ENCODE peak calls at places on chromosome X, in eight cellular contexts. M, D, K, H, V, C, L and T are unnamed samples.

GRCh38 chrX:96182366-96182765 is 502.3 kb upstream of the DIAPH2 start:
- DNase-seq in K (no peak), D (peak; percentile 35), C (no peak), L (peak; percentile 75), H (peak; percentile 48), M (no peak), V (peak; percentile 15), T (no peak)

GRCh38 chrX:21721175-21721574 is 36.7 kb downstream of the SMPX start:
- DNase-seq in V (peak; percentile 38), H (no peak), M (no peak), K (no peak), D (no peak), C (no peak), L (no peak), T (no peak)

GRCh38 chrX:87727615-87728014 is 210.0 kb downstream of the KLHL4 start:
- DNase-seq in M (no peak), C (no peak), D (no peak), H (no peak), K (no peak), V (no peak), L (no peak), T (no peak)

GRCh38 chrX:120251471-120252011 is 929 bp downstream of the ZBTB33 start:
- DNase-seq in C (no peak), V (peak; percentile 18), M (peak; percentile 12), H (peak; percentile 33), K (no peak), D (peak; percentile 49), L (peak; percentile 18), T (no peak)

GRCh38 chrX:69285881-69286545 is 120.8 kb upstream of the PJA1 start:
- DNase-seq in M (no peak), C (peak; percentile 0), D (peak; percentile 24), L (peak; percentile 37), H (peak; percentile 74), K (peak; percentile 56), V (no peak), T (no peak)

GRCh38 chrX:19698125-19698524 is 182.8 kb upstream of the MAP3K15 start:
- DNase-seq in C (no peak), V (peak; percentile 50), D (peak; percentile 53), L (peak; percentile 62), K (no peak), M (peak; percentile 67), H (no peak), T (no peak)

GRCh38 chrX:130091976-130092522 is 18.2 kb downstream of the ELF4 start:
- DNase-seq in L (no peak), V (no peak), H (peak; percentile 32), D (no peak), M (no peak), C (no peak), K (no peak), T (no peak)

GRCh38 chrX:109818921-109819320 is 85.9 kb upstream of the ACSL4 start:
- DNase-seq in H (no peak), D (no peak), K (no peak), L (peak; percentile 11), C (no peak), V (no peak), M (peak; percentile 18), T (no peak)

GRCh38 chrX:102712216-102712966 is at the start of gene GPRASP2:
- DNase-seq in K (peak; percentile 57), D (peak; percentile 23), M (peak; percentile 4), V (no peak), H (peak; percentile 48), C (no peak), L (no peak), T (no peak)

GRCh38 chrX:144683247-144683646 is 564.1 kb upstream of the SPANXN1 start:
- DNase-seq in K (no peak), L (no peak), H (no peak), M (no peak), D (no peak), C (no peak), V (no peak), T (no peak)

GRCh38 chrX:112341598-112341997 is 259.0 kb upstream of the TRPC5 start:
- DNase-seq in H (no peak), C (no peak), M (peak; percentile 49), D (peak; percentile 8), V (peak; percentile 83), L (no peak), K (no peak), T (no peak)

GRCh38 chrX:94751611-94752010 is 1077.6 kb downstream of the FAM133A start:
- DNase-seq in K (peak; percentile 1), D (no peak), V (no peak), C (no peak), H (no peak), M (no peak), L (no peak), T (no peak)

GRCh38 chrX:49184294-49185061 is 1.7 kb downstream of the PRICKLE3 start:
- DNase-seq in K (peak; percentile 87), C (peak; percentile 86), H (peak; percentile 93), D (peak; percentile 93), V (peak; percentile 83), M (peak; percentile 63), L (peak; percentile 89), T (no peak)

GRCh38 chrX:69163936-69164741 is 1.1 kb downstream of the PJA1 start:
- DNase-seq in H (peak; percentile 51), D (peak; percentile 19), L (no peak), C (no peak), M (no peak), V (no peak), K (no peak), T (no peak)

GRCh38 chrX:13380230-13380629 is 60.4 kb upstream of the ATXN3L start:
- DNase-seq in K (no peak), L (peak; percentile 25), H (no peak), V (peak; percentile 69), M (peak; percentile 75), D (peak; percentile 19), C (no peak), T (no peak)

GRCh38 chrX:151004085-151004484 is 20.9 kb downstream of the HMGB3 start:
- DNase-seq in V (peak; percentile 2), M (no peak), L (no peak), H (no peak), C (no peak), K (no peak), D (peak; percentile 1), T (no peak)

GRCh38 chrX:17738002-17738713 is 865 bp downstream of the SCML1 start:
- DNase-seq in C (no peak), K (peak; percentile 14), M (peak; percentile 41), L (peak; percentile 12), H (peak; percentile 40), D (peak; percentile 51), V (peak; percentile 24), T (no peak)

GRCh38 chrX:71154641-71155040 is 10.0 kb downstream of the NLGN3 start:
- DNase-seq in K (no peak), D (no peak), M (no peak), V (no peak), L (no peak), C (no peak), H (no peak), T (no peak)
- H3K27ac ChIP-seq in K (no peak overlapping the region), D (no peak overlapping the region), M (no peak overlapping the region), V (no peak overlapping the region), L (no peak overlapping the region), C (no peak overlapping the region), H (no peak overlapping the region), T (no peak overlapping the region)

GRCh38 chrX:318068-318738 is 393 bp downstream of the GTPBP6 start:
- DNase-seq in K (peak; percentile 99), C (peak; percentile 97), V (peak; percentile 97), D (peak; percentile 99), L (peak; percentile 98), M (peak; percentile 94), H (peak; percentile 100), T (peak; percentile 99)

GRCh38 chrX:320126-320783 is 1.7 kb upstream of the GTPBP6 start:
- DNase-seq in M (no peak), D (peak; percentile 28), H (no peak), C (no peak), L (peak; percentile 28), V (peak; percentile 10), K (no peak), T (no peak)

GRCh38 chrX:318739-319578 is at the start of gene GTPBP6:
- DNase-seq in V (peak; percentile 100), D (peak; percentile 100), M (peak; percentile 98), K (peak; percentile 99), C (peak; percentile 95), H (peak; percentile 100), L (peak; percentile 100), T (peak; percentile 92)

GRCh38 chrX:317424-318067 is 1.1 kb downstream of the GTPBP6 start:
- DNase-seq in C (no peak), H (no peak), V (no peak), D (no peak), L (no peak), K (no peak), M (no peak), T (no peak)

DNA sequence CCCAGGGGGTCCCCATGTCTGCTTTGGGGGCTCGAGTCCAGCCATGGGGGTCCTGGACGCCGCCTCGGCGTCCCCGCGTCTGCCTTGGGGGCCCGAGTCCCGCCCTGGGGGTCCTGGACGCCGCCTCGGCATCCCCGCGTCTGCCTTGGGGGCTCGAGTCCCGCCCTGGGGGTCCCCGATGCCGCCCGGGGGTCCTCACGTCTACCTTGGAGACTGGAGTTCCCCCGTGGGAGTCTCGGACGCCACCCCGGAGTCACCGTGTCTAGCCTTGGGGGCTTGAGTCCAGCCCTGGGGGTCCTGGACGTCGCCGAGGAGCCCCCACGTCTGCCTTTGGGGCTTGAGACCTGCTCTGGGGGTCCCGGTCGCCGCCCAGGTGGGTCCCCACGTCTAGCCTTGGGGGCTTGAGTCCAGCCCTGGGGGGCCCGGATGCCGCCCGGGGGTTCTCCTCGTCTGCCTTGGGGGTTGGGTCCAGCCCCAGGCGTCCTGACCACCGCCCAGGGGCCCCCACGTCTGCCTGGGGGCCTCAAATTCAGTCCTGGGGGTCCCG is 1.1 kb upstream of the GTPBP6 start:
- DNase-seq in V (no peak), M (no peak), K (no peak), D (no peak), L (no peak), C (no peak), H (no peak), T (no peak)
- H2AFZ ChIP-seq in V (peak overlapping the region; percentile 61), M (no peak overlapping the region), K (peak overlapping the region; percentile 84), D (no peak overlapping the region), L (no peak overlapping the region), C (no peak overlapping the region), H (no peak overlapping the region), T (no peak overlapping the region)

DNA sequence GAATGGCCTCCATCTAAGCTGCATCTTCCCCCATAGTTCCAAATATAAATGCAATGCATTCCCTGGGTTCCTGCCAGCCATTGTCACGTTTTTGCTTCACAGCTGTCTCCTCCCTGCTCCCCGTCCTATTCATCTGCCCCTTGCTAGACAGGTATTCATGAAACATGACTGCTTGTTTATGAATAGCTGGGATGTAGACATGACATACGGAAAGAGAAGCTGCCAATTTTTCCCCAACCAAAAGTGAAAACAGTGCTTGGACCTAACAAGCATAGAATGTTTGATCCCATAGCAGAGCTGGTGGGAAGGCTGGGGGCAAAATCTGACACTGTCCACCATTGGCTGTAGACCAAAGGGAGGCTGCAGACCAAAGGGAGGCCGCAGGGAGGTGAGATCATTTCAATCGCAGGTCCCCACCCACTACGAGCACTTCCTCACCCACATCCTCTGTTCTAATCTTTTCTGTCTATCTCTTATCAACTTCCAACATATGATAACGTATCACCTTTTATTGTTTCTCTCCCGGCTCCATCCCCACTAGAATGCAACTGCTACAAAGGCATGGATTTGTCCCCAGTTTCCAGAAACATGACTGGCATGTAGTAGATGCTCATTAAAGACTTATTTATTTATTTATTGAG is 8.5 kb upstream of the GYG2 start:
- DNase-seq in M (no peak), C (no peak), D (no peak), H (no peak), V (no peak), K (no peak), L (no peak), T (no peak)
- H3K27ac ChIP-seq in M (no peak overlapping the region), C (no peak overlapping the region), D (no peak overlapping the region), H (no peak overlapping the region), V (no peak overlapping the region), K (no peak overlapping the region), L (no peak overlapping the region), T (no peak overlapping the region)

GRCh38 chrX:30513284-30513683 is 64.3 kb downstream of the TASL start:
- DNase-seq in L (peak; percentile 23), K (no peak), H (no peak), D (peak; percentile 20), V (no peak), C (no peak), M (no peak), T (no peak)
- H2AFZ ChIP-seq in L (no peak overlapping the region), K (no peak overlapping the region), H (no peak overlapping the region), D (no peak overlapping the region), V (no peak overlapping the region), C (peak overlapping the region; percentile 45), M (no peak overlapping the region), T (no peak overlapping the region)